ENCODE peak calls at places on chromosomes 11 and 22, in six cellular contexts. R, X, H, B, I and U are unnamed samples.

GRCh38 chr22:44924098-44924497 is 85.7 kb downstream of the PHF21B start:
- DNase-seq in R (no peak), X (no peak), H (no peak), B (no peak), I (no peak), U (no peak)

GRCh38 chr22:35425971-35426800 is 26.2 kb downstream of the MCM5 start:
- DNase-seq in R (no peak), X (no peak), H (peak), B (no peak), I (no peak), U (no peak)

GRCh38 chr11:125410091-125410490 is 86.0 kb downstream of the FEZ1 start:
- DNase-seq in R (no peak), X (no peak), H (no peak), B (no peak), I (no peak), U (no peak)

GRCh38 chr11:44622721-44623258 is 57.3 kb downstream of the CD82 start:
- DNase-seq in R (peak), X (peak), H (no peak), B (no peak), I (no peak), U (no peak)

GRCh38 chr11:45079075-45079444 is 67.4 kb upstream of the PRDM11 start:
- DNase-seq in R (no peak), X (no peak), H (no peak), B (peak), I (no peak), U (no peak)

GRCh38 chr11:102513869-102514268 is 16.7 kb downstream of the MMP7 start:
- DNase-seq in R (peak), X (peak), H (peak), B (peak), I (no peak), U (peak)

GRCh38 chr22:42180349-42180842 is 49.8 kb upstream of the CYP2D6 start:
- DNase-seq in R (peak), X (peak), H (peak), B (peak), I (peak), U (peak)

GRCh38 chr22:47042861-47043496 is 280.5 kb downstream of the TBC1D22A start:
- DNase-seq in R (no peak), X (no peak), H (no peak), B (no peak), I (no peak), U (no peak)

GRCh38 chr11:3166268-3167142 is 1.4 kb upstream of the OSBPL5 start:
- DNase-seq in R (peak), X (peak), H (no peak), B (peak), I (no peak), U (no peak)

GRCh38 chr11:65426839-65427690 is 4.5 kb downstream of the NEAT1 start:
- DNase-seq in R (no peak), X (peak), H (peak), B (peak), I (peak), U (peak)

GRCh38 chr11:64226507-64227051 is 505 bp downstream of the NUDT22 start:
- DNase-seq in R (peak), X (peak), H (no peak), B (peak), I (peak), U (peak)

GRCh38 chr11:95977534-95978174 is 53.7 kb upstream of the MTMR2 start:
- DNase-seq in R (no peak), X (no peak), H (peak), B (no peak), I (no peak), U (no peak)

GRCh38 chr11:68380786-68381622 is 68.6 kb downstream of the LRP5 start:
- DNase-seq in R (no peak), X (no peak), H (peak), B (no peak), I (no peak), U (no peak)

GRCh38 chr11:66044757-66045156 is 4.2 kb downstream of the GAL3ST3 start:
- DNase-seq in R (no peak), X (no peak), H (no peak), B (no peak), I (no peak), U (no peak)

GRCh38 chr22:18091916-18092526 is 14.2 kb downstream of the PEX26 start:
- DNase-seq in R (peak), X (peak), H (peak), B (peak), I (no peak), U (no peak)

GRCh38 chr22:39212721-39213376 is 31.9 kb downstream of the PDGFB start:
- DNase-seq in R (no peak), X (no peak), H (no peak), B (no peak), I (no peak), U (peak)

GRCh38 chr22:19663821-19664325 is 50.4 kb upstream of the SEPTIN5 start:
- DNase-seq in R (peak), X (no peak), H (peak), B (no peak), I (no peak), U (peak)

GRCh38 chr11:68939583-68940555 is 36.2 kb downstream of the IGHMBP2 start:
- DNase-seq in R (no peak), X (no peak), H (no peak), B (no peak), I (no peak), U (no peak)

GRCh38 chr11:61369372-61370348 is 7.5 kb downstream of the TMEM138 start:
- DNase-seq in R (peak), X (peak), H (peak), B (no peak), I (no peak), U (no peak)

GRCh38 chr22:19208287-19208847 is 29.8 kb upstream of the SLC25A1 start:
- DNase-seq in R (no peak), X (no peak), H (no peak), B (no peak), I (no peak), U (no peak)

GRCh38 chr11:25943031-25943430 is 388.9 kb upstream of the ANO3 start:
- DNase-seq in R (no peak), X (no peak), H (no peak), B (no peak), I (no peak), U (no peak)

GRCh38 chr22:21642584-21643448 is 714 bp downstream of the SDF2L1 start:
- DNase-seq in R (no peak), X (peak), H (peak), B (peak), I (peak), U (peak)

GRCh38 chr22:27224485-27225364 is 567.3 kb downstream of the MIAT start:
- DNase-seq in R (peak), X (no peak), H (peak), B (no peak), I (no peak), U (no peak)

GRCh38 chr11:79321282-79321681 is 119.5 kb downstream of the TENM4 start:
- DNase-seq in R (no peak), X (no peak), H (peak), B (no peak), I (no peak), U (no peak)

GRCh38 chr11:12762283-12762682 is 88.1 kb downstream of the TEAD1 start:
- DNase-seq in R (no peak), X (no peak), H (no peak), B (no peak), I (no peak), U (no peak)

GRCh38 chr11:127862406-127862805 is 725.0 kb downstream of the ETS1 start:
- DNase-seq in R (no peak), X (no peak), H (no peak), B (no peak), I (no peak), U (no peak)

GRCh38 chr11:774873-775592 is 2.3 kb downstream of the GATD1 start:
- DNase-seq in R (peak), X (peak), H (peak), B (no peak), I (no peak), U (no peak)
- TF ChIP-seq POLR2A in R (no peak), X (no peak), H (no peak), B (no peak), I (no peak), U (no peak)

GRCh38 chr11:129321076-129321475 is 54.6 kb upstream of the BARX2 start:
- DNase-seq in R (no peak), X (no peak), H (no peak), B (no peak), I (no peak), U (no peak)

GRCh38 chr11:129320485-129320884 is 55.2 kb upstream of the BARX2 start:
- DNase-seq in R (no peak), X (no peak), H (no peak), B (no peak), I (no peak), U (no peak)

GRCh38 chr11:129319201-129319600 is 56.4 kb upstream of the BARX2 start:
- DNase-seq in R (no peak), X (no peak), H (no peak), B (no peak), I (no peak), U (no peak)

GRCh38 chr11:129317564-129317963 is 58.1 kb upstream of the BARX2 start:
- DNase-seq in R (no peak), X (peak), H (no peak), B (no peak), I (no peak), U (no peak)

DNA sequence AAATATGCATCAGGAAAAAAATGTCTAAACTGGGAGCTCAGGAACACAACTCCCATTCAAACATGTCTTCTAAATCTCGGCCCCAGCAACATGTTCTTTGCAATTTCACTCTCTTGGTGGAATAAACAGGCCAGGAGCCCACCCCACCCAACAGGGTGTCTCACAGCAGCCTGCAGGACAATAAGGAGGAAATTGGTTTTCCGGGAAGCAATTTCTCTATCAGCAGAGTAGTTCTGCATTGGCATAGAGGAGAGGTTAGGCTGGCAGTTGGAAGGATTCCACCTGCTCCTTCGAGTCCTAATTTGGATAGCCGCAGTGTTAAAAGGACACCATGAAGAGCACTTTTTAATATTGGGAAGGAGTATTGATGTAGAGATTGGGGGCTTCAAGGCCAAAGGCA is 55.9 kb upstream of the BARX2 start:
- DNase-seq in R (no peak), X (no peak), H (no peak), B (no peak), I (no peak), U (no peak)
- TF ChIP-seq POLR2A in R (no peak), X (no peak), H (no peak), B (no peak), I (no peak), U (no peak)

GRCh38 chr11:62667460-62667859 is 2.3 kb downstream of the CSKMT start:
- DNase-seq in R (no peak), X (no peak), H (no peak), B (no peak), I (no peak), U (peak)
- TF ChIP-seq POLR2A in R (no peak), X (no peak), H (no peak), B (no peak), I (no peak), U (peak)

DNA sequence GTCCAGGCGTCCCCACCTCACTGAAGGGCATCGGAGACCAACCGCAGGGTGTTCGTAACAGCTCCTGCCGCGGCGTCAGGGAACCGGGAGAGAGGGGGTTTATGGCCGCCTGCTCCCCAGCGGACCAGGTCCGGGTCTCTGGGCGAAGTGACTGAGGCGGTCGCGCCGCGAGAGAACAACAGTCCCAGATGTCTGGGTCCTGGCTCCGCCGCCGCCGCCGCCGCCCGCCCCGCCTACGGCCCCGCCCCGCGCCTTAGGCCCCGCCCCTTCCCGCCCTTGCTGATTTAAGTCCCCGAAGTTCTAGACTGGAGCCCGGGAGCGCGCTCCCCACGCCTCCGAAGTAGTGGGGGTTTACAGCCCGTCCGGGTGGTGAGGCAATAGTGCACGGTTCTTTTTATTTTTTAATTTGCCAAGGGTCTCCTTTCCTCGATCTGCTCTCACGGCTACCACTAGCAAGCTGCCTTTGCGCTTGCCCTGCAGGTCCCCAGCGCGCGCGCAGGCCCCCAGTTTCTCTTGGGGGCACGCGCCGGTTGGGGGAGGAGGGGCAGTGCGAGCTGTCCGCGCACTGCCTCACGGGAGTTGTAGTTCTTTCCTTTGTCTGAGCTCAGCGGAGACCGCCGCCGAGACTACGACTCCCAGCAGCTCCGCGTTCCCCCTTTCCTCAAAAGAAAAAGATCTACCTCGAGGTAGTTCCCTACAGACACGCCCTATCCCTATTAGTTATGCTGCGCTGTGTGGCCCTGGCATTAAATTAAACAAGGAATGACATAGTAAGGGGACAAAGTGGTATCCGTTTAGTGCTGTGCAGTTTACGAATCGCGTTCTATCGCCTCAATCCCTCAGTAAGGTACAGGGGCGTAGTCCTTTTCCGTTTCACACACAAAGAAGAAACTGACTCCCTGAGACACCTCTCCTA is at the start of gene PGM2L1:
- DNase-seq in R (peak), X (peak), H (peak), B (peak), I (peak), U (peak)
- TF ChIP-seq POLR2A in R (peak), X (peak), H (peak), B (peak), I (peak), U (peak)

GRCh38 chr22:32204856-32205722 is at the start of gene RFPL2:
- DNase-seq in R (no peak), X (peak), H (peak), B (peak), I (no peak), U (peak)
- TF ChIP-seq POLR2A in R (no peak), X (no peak), H (no peak), B (no peak), I (peak), U (no peak)